ENCODE peak calls at places on chromosomes 3 and 15, in nine cellular contexts. One of them, this sample, is unnamed.

GRCh38 chr3:104908761-104909160 is 457.9 kb upstream of the ALCAM start:
- DNase-seq in T-helper 1 cell: no peak
- DNase-seq in NCI-H460: no peak
- DNase-seq in HS-5: peak
- DNase-seq in activated CD4-positive, CD25-positive, alpha-beta regulatory T cell treated with anti-CD3 and anti-CD28 coated beads, Interleukin-2, amount 50 U/mL, for 72 hours: no peak
- DNase-seq in nephron progenitor cell: no peak
- DNase-seq in fibroblast of gingiva: no peak
- DNase-seq in astrocyte of the spinal cord: peak
- DNase-seq in activated CD4-positive, alpha-beta T cell treated with anti-CD3 and anti-CD28 coated beads, Interleukin-2, amount 50 U/mL, for 48 hours: no peak
- DNase-seq in this sample: no peak

GRCh38 chr3:3170998-3171397 is 8.5 kb downstream of the CRBN start:
- DNase-seq in activated CD4-positive, CD25-positive, alpha-beta regulatory T cell treated with anti-CD3 and anti-CD28 coated beads, Interleukin-2, amount 50 U/mL, for 72 hours: no peak
- DNase-seq in HS-5: no peak
- DNase-seq in T-helper 1 cell: no peak
- DNase-seq in activated CD4-positive, alpha-beta T cell treated with anti-CD3 and anti-CD28 coated beads, Interleukin-2, amount 50 U/mL, for 48 hours: no peak
- DNase-seq in astrocyte of the spinal cord: peak
- DNase-seq in nephron progenitor cell: no peak
- DNase-seq in NCI-H460: peak
- DNase-seq in fibroblast of gingiva: peak
- DNase-seq in this sample: no peak

GRCh38 chr15:58330836-58331561 is 100.8 kb upstream of the LIPC start:
- DNase-seq in fibroblast of gingiva: no peak
- DNase-seq in NCI-H460: no peak
- DNase-seq in activated CD4-positive, CD25-positive, alpha-beta regulatory T cell treated with anti-CD3 and anti-CD28 coated beads, Interleukin-2, amount 50 U/mL, for 72 hours: no peak
- DNase-seq in nephron progenitor cell: no peak
- DNase-seq in T-helper 1 cell: no peak
- DNase-seq in astrocyte of the spinal cord: no peak
- DNase-seq in HS-5: no peak
- DNase-seq in activated CD4-positive, alpha-beta T cell treated with anti-CD3 and anti-CD28 coated beads, Interleukin-2, amount 50 U/mL, for 48 hours: no peak
- DNase-seq in this sample: no peak

GRCh38 chr3:128500556-128500955 is 7.6 kb upstream of the GATA2 start:
- DNase-seq in HS-5: no peak
- DNase-seq in fibroblast of gingiva: no peak
- DNase-seq in astrocyte of the spinal cord: no peak
- DNase-seq in T-helper 1 cell: no peak
- DNase-seq in activated CD4-positive, alpha-beta T cell treated with anti-CD3 and anti-CD28 coated beads, Interleukin-2, amount 50 U/mL, for 48 hours: no peak
- DNase-seq in NCI-H460: no peak
- DNase-seq in activated CD4-positive, CD25-positive, alpha-beta regulatory T cell treated with anti-CD3 and anti-CD28 coated beads, Interleukin-2, amount 50 U/mL, for 72 hours: no peak
- DNase-seq in nephron progenitor cell: no peak
- DNase-seq in this sample: no peak

GRCh38 chr3:177553586-177553985 is 356.3 kb upstream of the TBL1XR1 start:
- DNase-seq in fibroblast of gingiva: no peak
- DNase-seq in activated CD4-positive, alpha-beta T cell treated with anti-CD3 and anti-CD28 coated beads, Interleukin-2, amount 50 U/mL, for 48 hours: no peak
- DNase-seq in astrocyte of the spinal cord: no peak
- DNase-seq in HS-5: no peak
- DNase-seq in NCI-H460: no peak
- DNase-seq in T-helper 1 cell: no peak
- DNase-seq in activated CD4-positive, CD25-positive, alpha-beta regulatory T cell treated with anti-CD3 and anti-CD28 coated beads, Interleukin-2, amount 50 U/mL, for 72 hours: no peak
- DNase-seq in nephron progenitor cell: no peak
- DNase-seq in this sample: no peak

GRCh38 chr15:96332854-96333193 is 2.3 kb downstream of the NR2F2 start:
- DNase-seq in activated CD4-positive, alpha-beta T cell treated with anti-CD3 and anti-CD28 coated beads, Interleukin-2, amount 50 U/mL, for 48 hours: no peak
- DNase-seq in NCI-H460: no peak
- DNase-seq in fibroblast of gingiva: peak
- DNase-seq in nephron progenitor cell: no peak
- DNase-seq in astrocyte of the spinal cord: peak
- DNase-seq in T-helper 1 cell: no peak
- DNase-seq in HS-5: no peak
- DNase-seq in activated CD4-positive, CD25-positive, alpha-beta regulatory T cell treated with anti-CD3 and anti-CD28 coated beads, Interleukin-2, amount 50 U/mL, for 72 hours: no peak
- DNase-seq in this sample: no peak

GRCh38 chr15:74958320-74958907 is 1.8 kb upstream of the RPP25 start:
- DNase-seq in activated CD4-positive, CD25-positive, alpha-beta regulatory T cell treated with anti-CD3 and anti-CD28 coated beads, Interleukin-2, amount 50 U/mL, for 72 hours: no peak
- DNase-seq in T-helper 1 cell: no peak
- DNase-seq in activated CD4-positive, alpha-beta T cell treated with anti-CD3 and anti-CD28 coated beads, Interleukin-2, amount 50 U/mL, for 48 hours: peak
- DNase-seq in NCI-H460: no peak
- DNase-seq in fibroblast of gingiva: peak
- DNase-seq in astrocyte of the spinal cord: no peak
- DNase-seq in nephron progenitor cell: peak
- DNase-seq in HS-5: no peak
- DNase-seq in this sample: no peak

GRCh38 chr15:65956307-65956706 is 87.0 kb downstream of the RAB11A start:
- DNase-seq in NCI-H460: no peak
- DNase-seq in T-helper 1 cell: no peak
- DNase-seq in astrocyte of the spinal cord: no peak
- DNase-seq in HS-5: no peak
- DNase-seq in activated CD4-positive, CD25-positive, alpha-beta regulatory T cell treated with anti-CD3 and anti-CD28 coated beads, Interleukin-2, amount 50 U/mL, for 72 hours: no peak
- DNase-seq in fibroblast of gingiva: no peak
- DNase-seq in nephron progenitor cell: no peak
- DNase-seq in activated CD4-positive, alpha-beta T cell treated with anti-CD3 and anti-CD28 coated beads, Interleukin-2, amount 50 U/mL, for 48 hours: no peak
- DNase-seq in this sample: no peak

GRCh38 chr15:82855286-82856092 is 46.1 kb downstream of the WHAMM start:
- DNase-seq in astrocyte of the spinal cord: no peak
- DNase-seq in nephron progenitor cell: no peak
- DNase-seq in T-helper 1 cell: no peak
- DNase-seq in activated CD4-positive, alpha-beta T cell treated with anti-CD3 and anti-CD28 coated beads, Interleukin-2, amount 50 U/mL, for 48 hours: no peak
- DNase-seq in NCI-H460: no peak
- DNase-seq in HS-5: no peak
- DNase-seq in fibroblast of gingiva: no peak
- DNase-seq in activated CD4-positive, CD25-positive, alpha-beta regulatory T cell treated with anti-CD3 and anti-CD28 coated beads, Interleukin-2, amount 50 U/mL, for 72 hours: no peak
- DNase-seq in this sample: no peak

GRCh38 chr3:101151286-101151901 is 158.2 kb upstream of the ABI3BP start:
- DNase-seq in T-helper 1 cell: no peak
- DNase-seq in fibroblast of gingiva: peak
- DNase-seq in NCI-H460: no peak
- DNase-seq in HS-5: no peak
- DNase-seq in astrocyte of the spinal cord: no peak
- DNase-seq in nephron progenitor cell: no peak
- DNase-seq in activated CD4-positive, alpha-beta T cell treated with anti-CD3 and anti-CD28 coated beads, Interleukin-2, amount 50 U/mL, for 48 hours: no peak
- DNase-seq in activated CD4-positive, CD25-positive, alpha-beta regulatory T cell treated with anti-CD3 and anti-CD28 coated beads, Interleukin-2, amount 50 U/mL, for 72 hours: no peak
- DNase-seq in this sample: no peak

GRCh38 chr3:86990171-86990733 is 697 bp downstream of the VGLL3 start:
- DNase-seq in nephron progenitor cell: peak
- DNase-seq in NCI-H460: no peak
- DNase-seq in activated CD4-positive, alpha-beta T cell treated with anti-CD3 and anti-CD28 coated beads, Interleukin-2, amount 50 U/mL, for 48 hours: peak
- DNase-seq in HS-5: no peak
- DNase-seq in activated CD4-positive, CD25-positive, alpha-beta regulatory T cell treated with anti-CD3 and anti-CD28 coated beads, Interleukin-2, amount 50 U/mL, for 72 hours: no peak
- DNase-seq in T-helper 1 cell: no peak
- DNase-seq in fibroblast of gingiva: no peak
- DNase-seq in astrocyte of the spinal cord: peak
- DNase-seq in this sample: no peak

GRCh38 chr3:184322731-184323487 is 8.5 kb downstream of the EIF4G1 start:
- DNase-seq in activated CD4-positive, alpha-beta T cell treated with anti-CD3 and anti-CD28 coated beads, Interleukin-2, amount 50 U/mL, for 48 hours: no peak
- DNase-seq in HS-5: no peak
- DNase-seq in astrocyte of the spinal cord: no peak
- DNase-seq in fibroblast of gingiva: peak
- DNase-seq in nephron progenitor cell: no peak
- DNase-seq in T-helper 1 cell: no peak
- DNase-seq in activated CD4-positive, CD25-positive, alpha-beta regulatory T cell treated with anti-CD3 and anti-CD28 coated beads, Interleukin-2, amount 50 U/mL, for 72 hours: no peak
- DNase-seq in NCI-H460: no peak
- DNase-seq in this sample: no peak

GRCh38 chr3:16079519-16079918 is 95.0 kb upstream of the GALNT15 start:
- DNase-seq in NCI-H460: no peak
- DNase-seq in nephron progenitor cell: no peak
- DNase-seq in fibroblast of gingiva: peak
- DNase-seq in T-helper 1 cell: no peak
- DNase-seq in HS-5: no peak
- DNase-seq in activated CD4-positive, alpha-beta T cell treated with anti-CD3 and anti-CD28 coated beads, Interleukin-2, amount 50 U/mL, for 48 hours: no peak
- DNase-seq in activated CD4-positive, CD25-positive, alpha-beta regulatory T cell treated with anti-CD3 and anti-CD28 coated beads, Interleukin-2, amount 50 U/mL, for 72 hours: no peak
- DNase-seq in astrocyte of the spinal cord: peak
- DNase-seq in this sample: no peak

GRCh38 chr15:69760890-69761568 is 308.4 kb downstream of the RPLP1 start:
- DNase-seq in activated CD4-positive, alpha-beta T cell treated with anti-CD3 and anti-CD28 coated beads, Interleukin-2, amount 50 U/mL, for 48 hours: peak
- DNase-seq in fibroblast of gingiva: peak
- DNase-seq in astrocyte of the spinal cord: peak
- DNase-seq in activated CD4-positive, CD25-positive, alpha-beta regulatory T cell treated with anti-CD3 and anti-CD28 coated beads, Interleukin-2, amount 50 U/mL, for 72 hours: peak
- DNase-seq in nephron progenitor cell: no peak
- DNase-seq in HS-5: peak
- DNase-seq in NCI-H460: no peak
- DNase-seq in T-helper 1 cell: peak
- DNase-seq in this sample: peak

GRCh38 chr3:65107174-65107573 is 419.4 kb upstream of the ADAMTS9 start:
- DNase-seq in HS-5: no peak
- DNase-seq in NCI-H460: no peak
- DNase-seq in activated CD4-positive, CD25-positive, alpha-beta regulatory T cell treated with anti-CD3 and anti-CD28 coated beads, Interleukin-2, amount 50 U/mL, for 72 hours: no peak
- DNase-seq in T-helper 1 cell: no peak
- DNase-seq in activated CD4-positive, alpha-beta T cell treated with anti-CD3 and anti-CD28 coated beads, Interleukin-2, amount 50 U/mL, for 48 hours: no peak
- DNase-seq in astrocyte of the spinal cord: no peak
- DNase-seq in fibroblast of gingiva: no peak
- DNase-seq in nephron progenitor cell: no peak
- DNase-seq in this sample: no peak

GRCh38 chr3:188021041-188021440 is 132.9 kb upstream of the LPP start:
- DNase-seq in fibroblast of gingiva: no peak
- DNase-seq in NCI-H460: no peak
- DNase-seq in astrocyte of the spinal cord: no peak
- DNase-seq in T-helper 1 cell: no peak
- DNase-seq in activated CD4-positive, CD25-positive, alpha-beta regulatory T cell treated with anti-CD3 and anti-CD28 coated beads, Interleukin-2, amount 50 U/mL, for 72 hours: no peak
- DNase-seq in nephron progenitor cell: no peak
- DNase-seq in activated CD4-positive, alpha-beta T cell treated with anti-CD3 and anti-CD28 coated beads, Interleukin-2, amount 50 U/mL, for 48 hours: no peak
- DNase-seq in HS-5: no peak
- DNase-seq in this sample: no peak

GRCh38 chr15:39508536-39508935 is 72.3 kb upstream of the THBS1 start:
- DNase-seq in activated CD4-positive, CD25-positive, alpha-beta regulatory T cell treated with anti-CD3 and anti-CD28 coated beads, Interleukin-2, amount 50 U/mL, for 72 hours: no peak
- DNase-seq in fibroblast of gingiva: no peak
- DNase-seq in NCI-H460: no peak
- DNase-seq in HS-5: no peak
- DNase-seq in nephron progenitor cell: no peak
- DNase-seq in astrocyte of the spinal cord: no peak
- DNase-seq in T-helper 1 cell: no peak
- DNase-seq in activated CD4-positive, alpha-beta T cell treated with anti-CD3 and anti-CD28 coated beads, Interleukin-2, amount 50 U/mL, for 48 hours: no peak
- DNase-seq in this sample: no peak

GRCh38 chr3:151012753-151013152 is 40.2 kb upstream of the CLRN1 start:
- DNase-seq in activated CD4-positive, CD25-positive, alpha-beta regulatory T cell treated with anti-CD3 and anti-CD28 coated beads, Interleukin-2, amount 50 U/mL, for 72 hours: no peak
- DNase-seq in HS-5: no peak
- DNase-seq in astrocyte of the spinal cord: no peak
- DNase-seq in nephron progenitor cell: no peak
- DNase-seq in T-helper 1 cell: no peak
- DNase-seq in fibroblast of gingiva: no peak
- DNase-seq in NCI-H460: no peak
- DNase-seq in activated CD4-positive, alpha-beta T cell treated with anti-CD3 and anti-CD28 coated beads, Interleukin-2, amount 50 U/mL, for 48 hours: no peak
- DNase-seq in this sample: no peak

GRCh38 chr3:194058189-194058571 is 77.8 kb upstream of the HES1 start:
- DNase-seq in fibroblast of gingiva: peak
- DNase-seq in HS-5: no peak
- DNase-seq in NCI-H460: peak
- DNase-seq in activated CD4-positive, alpha-beta T cell treated with anti-CD3 and anti-CD28 coated beads, Interleukin-2, amount 50 U/mL, for 48 hours: peak
- DNase-seq in activated CD4-positive, CD25-positive, alpha-beta regulatory T cell treated with anti-CD3 and anti-CD28 coated beads, Interleukin-2, amount 50 U/mL, for 72 hours: peak
- DNase-seq in astrocyte of the spinal cord: peak
- DNase-seq in T-helper 1 cell: no peak
- DNase-seq in nephron progenitor cell: peak
- DNase-seq in this sample: no peak

GRCh38 chr3:100875239-100875638 is 118.0 kb downstream of the ABI3BP start:
- DNase-seq in fibroblast of gingiva: peak
- DNase-seq in activated CD4-positive, CD25-positive, alpha-beta regulatory T cell treated with anti-CD3 and anti-CD28 coated beads, Interleukin-2, amount 50 U/mL, for 72 hours: no peak
- DNase-seq in activated CD4-positive, alpha-beta T cell treated with anti-CD3 and anti-CD28 coated beads, Interleukin-2, amount 50 U/mL, for 48 hours: no peak
- DNase-seq in nephron progenitor cell: no peak
- DNase-seq in astrocyte of the spinal cord: peak
- DNase-seq in NCI-H460: no peak
- DNase-seq in HS-5: peak
- DNase-seq in T-helper 1 cell: no peak
- DNase-seq in this sample: no peak

GRCh38 chr3:156743859-156744258 is 69.5 kb downstream of the TIPARP start:
- DNase-seq in T-helper 1 cell: no peak
- DNase-seq in HS-5: no peak
- DNase-seq in fibroblast of gingiva: no peak
- DNase-seq in astrocyte of the spinal cord: no peak
- DNase-seq in activated CD4-positive, alpha-beta T cell treated with anti-CD3 and anti-CD28 coated beads, Interleukin-2, amount 50 U/mL, for 48 hours: no peak
- DNase-seq in activated CD4-positive, CD25-positive, alpha-beta regulatory T cell treated with anti-CD3 and anti-CD28 coated beads, Interleukin-2, amount 50 U/mL, for 72 hours: no peak
- DNase-seq in NCI-H460: no peak
- DNase-seq in nephron progenitor cell: no peak
- DNase-seq in this sample: no peak

GRCh38 chr3:28745436-28745835 is 396.8 kb upstream of the AZI2 start:
- DNase-seq in T-helper 1 cell: no peak
- DNase-seq in astrocyte of the spinal cord: no peak
- DNase-seq in NCI-H460: no peak
- DNase-seq in fibroblast of gingiva: no peak
- DNase-seq in nephron progenitor cell: no peak
- DNase-seq in HS-5: peak
- DNase-seq in activated CD4-positive, alpha-beta T cell treated with anti-CD3 and anti-CD28 coated beads, Interleukin-2, amount 50 U/mL, for 48 hours: no peak
- DNase-seq in activated CD4-positive, CD25-positive, alpha-beta regulatory T cell treated with anti-CD3 and anti-CD28 coated beads, Interleukin-2, amount 50 U/mL, for 72 hours: no peak
- DNase-seq in this sample: no peak

GRCh38 chr15:27492021-27492621 is 521.1 kb downstream of the GABRG3 start:
- DNase-seq in nephron progenitor cell: no peak
- DNase-seq in T-helper 1 cell: no peak
- DNase-seq in HS-5: no peak
- DNase-seq in activated CD4-positive, CD25-positive, alpha-beta regulatory T cell treated with anti-CD3 and anti-CD28 coated beads, Interleukin-2, amount 50 U/mL, for 72 hours: no peak
- DNase-seq in NCI-H460: no peak
- DNase-seq in fibroblast of gingiva: no peak
- DNase-seq in activated CD4-positive, alpha-beta T cell treated with anti-CD3 and anti-CD28 coated beads, Interleukin-2, amount 50 U/mL, for 48 hours: no peak
- DNase-seq in astrocyte of the spinal cord: peak
- DNase-seq in this sample: no peak

GRCh38 chr3:32646761-32647160 is 38.2 kb upstream of the CNOT10 start:
- DNase-seq in nephron progenitor cell: no peak
- DNase-seq in astrocyte of the spinal cord: no peak
- DNase-seq in activated CD4-positive, CD25-positive, alpha-beta regulatory T cell treated with anti-CD3 and anti-CD28 coated beads, Interleukin-2, amount 50 U/mL, for 72 hours: no peak
- DNase-seq in HS-5: no peak
- DNase-seq in NCI-H460: no peak
- DNase-seq in fibroblast of gingiva: peak
- DNase-seq in T-helper 1 cell: no peak
- DNase-seq in activated CD4-positive, alpha-beta T cell treated with anti-CD3 and anti-CD28 coated beads, Interleukin-2, amount 50 U/mL, for 48 hours: no peak
- DNase-seq in this sample: no peak

GRCh38 chr3:196969001-196969659 is 497 bp upstream of the PIGZ start:
- DNase-seq in nephron progenitor cell: peak
- DNase-seq in fibroblast of gingiva: no peak
- DNase-seq in HS-5: no peak
- DNase-seq in activated CD4-positive, alpha-beta T cell treated with anti-CD3 and anti-CD28 coated beads, Interleukin-2, amount 50 U/mL, for 48 hours: peak
- DNase-seq in activated CD4-positive, CD25-positive, alpha-beta regulatory T cell treated with anti-CD3 and anti-CD28 coated beads, Interleukin-2, amount 50 U/mL, for 72 hours: peak
- DNase-seq in T-helper 1 cell: no peak
- DNase-seq in NCI-H460: no peak
- DNase-seq in astrocyte of the spinal cord: no peak
- DNase-seq in this sample: no peak

GRCh38 chr15:90743407-90743806 is 26.3 kb downstream of the BLM start:
- DNase-seq in HS-5: no peak
- DNase-seq in T-helper 1 cell: no peak
- DNase-seq in activated CD4-positive, CD25-positive, alpha-beta regulatory T cell treated with anti-CD3 and anti-CD28 coated beads, Interleukin-2, amount 50 U/mL, for 72 hours: no peak
- DNase-seq in astrocyte of the spinal cord: no peak
- DNase-seq in NCI-H460: no peak
- DNase-seq in activated CD4-positive, alpha-beta T cell treated with anti-CD3 and anti-CD28 coated beads, Interleukin-2, amount 50 U/mL, for 48 hours: no peak
- DNase-seq in fibroblast of gingiva: no peak
- DNase-seq in nephron progenitor cell: no peak
- DNase-seq in this sample: no peak

GRCh38 chr3:149395107-149396089 is 17.9 kb upstream of the TM4SF1 start:
- DNase-seq in fibroblast of gingiva: peak
- DNase-seq in NCI-H460: no peak
- DNase-seq in activated CD4-positive, CD25-positive, alpha-beta regulatory T cell treated with anti-CD3 and anti-CD28 coated beads, Interleukin-2, amount 50 U/mL, for 72 hours: no peak
- DNase-seq in astrocyte of the spinal cord: peak
- DNase-seq in HS-5: no peak
- DNase-seq in T-helper 1 cell: no peak
- DNase-seq in activated CD4-positive, alpha-beta T cell treated with anti-CD3 and anti-CD28 coated beads, Interleukin-2, amount 50 U/mL, for 48 hours: no peak
- DNase-seq in nephron progenitor cell: no peak
- DNase-seq in this sample: no peak

GRCh38 chr3:13276438-13277129 is 143.5 kb downstream of the NUP210 start:
- DNase-seq in fibroblast of gingiva: no peak
- DNase-seq in T-helper 1 cell: no peak
- DNase-seq in astrocyte of the spinal cord: no peak
- DNase-seq in nephron progenitor cell: no peak
- DNase-seq in activated CD4-positive, alpha-beta T cell treated with anti-CD3 and anti-CD28 coated beads, Interleukin-2, amount 50 U/mL, for 48 hours: no peak
- DNase-seq in activated CD4-positive, CD25-positive, alpha-beta regulatory T cell treated with anti-CD3 and anti-CD28 coated beads, Interleukin-2, amount 50 U/mL, for 72 hours: no peak
- DNase-seq in NCI-H460: no peak
- DNase-seq in HS-5: no peak
- DNase-seq in this sample: no peak

GRCh38 chr3:125437631-125438435 is 62.7 kb upstream of the ZNF148 start:
- DNase-seq in activated CD4-positive, alpha-beta T cell treated with anti-CD3 and anti-CD28 coated beads, Interleukin-2, amount 50 U/mL, for 48 hours: peak
- DNase-seq in T-helper 1 cell: peak
- DNase-seq in HS-5: no peak
- DNase-seq in fibroblast of gingiva: peak
- DNase-seq in activated CD4-positive, CD25-positive, alpha-beta regulatory T cell treated with anti-CD3 and anti-CD28 coated beads, Interleukin-2, amount 50 U/mL, for 72 hours: peak
- DNase-seq in nephron progenitor cell: peak
- DNase-seq in NCI-H460: peak
- DNase-seq in astrocyte of the spinal cord: peak
- DNase-seq in this sample: peak

GRCh38 chr15:80578206-80578595 is 116.9 kb upstream of the ABHD17C start:
- DNase-seq in activated CD4-positive, alpha-beta T cell treated with anti-CD3 and anti-CD28 coated beads, Interleukin-2, amount 50 U/mL, for 48 hours: no peak
- DNase-seq in astrocyte of the spinal cord: no peak
- DNase-seq in HS-5: no peak
- DNase-seq in activated CD4-positive, CD25-positive, alpha-beta regulatory T cell treated with anti-CD3 and anti-CD28 coated beads, Interleukin-2, amount 50 U/mL, for 72 hours: no peak
- DNase-seq in fibroblast of gingiva: no peak
- DNase-seq in nephron progenitor cell: no peak
- DNase-seq in NCI-H460: no peak
- DNase-seq in T-helper 1 cell: no peak
- DNase-seq in this sample: no peak

GRCh38 chr3:50405249-50405648 is 45.9 kb upstream of the TMEM115 start:
- DNase-seq in fibroblast of gingiva: no peak
- DNase-seq in HS-5: no peak
- DNase-seq in astrocyte of the spinal cord: no peak
- DNase-seq in activated CD4-positive, CD25-positive, alpha-beta regulatory T cell treated with anti-CD3 and anti-CD28 coated beads, Interleukin-2, amount 50 U/mL, for 72 hours: no peak
- DNase-seq in activated CD4-positive, alpha-beta T cell treated with anti-CD3 and anti-CD28 coated beads, Interleukin-2, amount 50 U/mL, for 48 hours: peak
- DNase-seq in nephron progenitor cell: peak
- DNase-seq in NCI-H460: peak
- DNase-seq in T-helper 1 cell: no peak
- DNase-seq in this sample: no peak